ENCODE peak calls at places on chromosomes 5 and 9, in ten cellular contexts. F is AG04449, C is mucosa of descending colon, J is HCT116, U is cardiac muscle cell, O is fibroblast of villous mesenchyme, D is transverse colon, E is NB4, L is pancreas, N is ascending aorta. M is an unnamed sample.

GRCh38 chr9:134484479-134484878 is 157.1 kb upstream of the COL5A1 start:
- DNase-seq in F (no peak), C (no peak), J (no peak), U (no peak), O (no peak), D (no peak), E (no peak), L (no peak), N (no peak), M (no peak)

GRCh38 chr5:51521583-51521982 is 138.3 kb downstream of the ISL1 start:
- DNase-seq in F (no peak), C (no peak), J (no peak), U (peak), O (no peak), D (no peak), E (no peak), L (no peak), N (no peak), M (no peak)

GRCh38 chr5:133440467-133441115 is 171.8 kb downstream of the FSTL4 start:
- DNase-seq in F (no peak), C (no peak), J (no peak), U (no peak), O (no peak), D (no peak), E (no peak), L (no peak), N (no peak), M (no peak)

GRCh38 chr5:179309751-179310320 is 35.4 kb downstream of the ADAMTS2 start:
- DNase-seq in F (no peak), C (peak), J (no peak), U (no peak), O (no peak), D (no peak), E (no peak), L (peak), N (no peak), M (no peak)

GRCh38 chr5:112886975-112887374 is 25.9 kb downstream of the SRP19 start:
- DNase-seq in F (no peak), C (no peak), J (no peak), U (no peak), O (no peak), D (no peak), E (no peak), L (no peak), N (no peak), M (no peak)

GRCh38 chr9:130936285-130937117 is 2.5 kb downstream of the FIBCD1 start:
- DNase-seq in F (peak), C (no peak), J (no peak), U (peak), O (peak), D (peak), E (peak), L (no peak), N (peak), M (peak)

GRCh38 chr5:122126177-122126701 is 3.1 kb upstream of the ZNF474 start:
- DNase-seq in F (no peak), C (no peak), J (no peak), U (no peak), O (peak), D (no peak), E (no peak), L (no peak), N (no peak), M (peak)

GRCh38 chr9:114176601-114177295 is 21.4 kb downstream of the COL27A1 start:
- DNase-seq in F (no peak), C (peak), J (no peak), U (no peak), O (peak), D (no peak), E (peak), L (no peak), N (no peak), M (no peak)

GRCh38 chr9:29393064-29393463 is 1819.8 kb upstream of the C9orf72 start:
- DNase-seq in F (no peak), C (no peak), J (no peak), U (no peak), O (peak), D (no peak), E (no peak), L (no peak), N (no peak), M (no peak)

GRCh38 chr5:154039458-154039829 is 677 bp downstream of the MFAP3 start:
- DNase-seq in F (no peak), C (no peak), J (no peak), U (no peak), O (no peak), D (no peak), E (no peak), L (no peak), N (no peak), M (no peak)

GRCh38 chr5:61330341-61330878 is 1.6 kb upstream of the ZSWIM6 start:
- DNase-seq in F (no peak), C (peak), J (no peak), U (no peak), O (peak), D (peak), E (peak), L (peak), N (peak), M (peak)

GRCh38 chr5:151721812-151722391 is 35.2 kb upstream of the SPARC start:
- DNase-seq in F (no peak), C (no peak), J (no peak), U (no peak), O (no peak), D (no peak), E (no peak), L (no peak), N (no peak), M (no peak)

GRCh38 chr9:21160178-21160577 is 6.3 kb downstream of the IFNA21 start:
- DNase-seq in F (no peak), C (no peak), J (no peak), U (no peak), O (peak), D (no peak), E (peak), L (no peak), N (no peak), M (no peak)

GRCh38 chr5:171365351-171365750 is 22.3 kb upstream of the NPM1 start:
- DNase-seq in F (no peak), C (no peak), J (no peak), U (peak), O (peak), D (no peak), E (peak), L (no peak), N (no peak), M (no peak)

GRCh38 chr5:57102905-57103255 is 71.0 kb upstream of the GPBP1 start:
- DNase-seq in F (no peak), C (no peak), J (no peak), U (no peak), O (no peak), D (no peak), E (no peak), L (no peak), N (no peak), M (no peak)

GRCh38 chr5:176578391-176578808 is 29.3 kb downstream of the CDHR2 start:
- DNase-seq in F (no peak), C (peak), J (peak), U (peak), O (peak), D (peak), E (peak), L (peak), N (no peak), M (peak)

GRCh38 chr5:65925094-65925600 is 1.2 kb upstream of the ERBIN start:
- DNase-seq in F (no peak), C (peak), J (no peak), U (peak), O (peak), D (peak), E (peak), L (peak), N (peak), M (peak)

GRCh38 chr5:151811593-151812321 is 40.0 kb downstream of the G3BP1 start:
- DNase-seq in F (no peak), C (no peak), J (no peak), U (no peak), O (peak), D (no peak), E (no peak), L (no peak), N (no peak), M (peak)

GRCh38 chr5:157253547-157253946 is 12.4 kb upstream of the CYFIP2 start:
- DNase-seq in F (no peak), C (no peak), J (peak), U (peak), O (peak), D (peak), E (peak), L (no peak), N (no peak), M (peak)

GRCh38 chr9:137474271-137474670 is 15.1 kb upstream of the NSMF start:
- DNase-seq in F (no peak), C (peak), J (no peak), U (no peak), O (no peak), D (no peak), E (no peak), L (peak), N (no peak), M (no peak)

GRCh38 chr5:116242363-116242762 is 157.5 kb downstream of the COMMD10 start:
- DNase-seq in F (no peak), C (no peak), J (no peak), U (no peak), O (peak), D (no peak), E (no peak), L (no peak), N (no peak), M (peak)

GRCh38 chr5:6950872-6951271 is 237.6 kb downstream of the TENT4A start:
- DNase-seq in F (no peak), C (no peak), J (no peak), U (no peak), O (no peak), D (no peak), E (no peak), L (no peak), N (no peak), M (no peak)

GRCh38 chr5:160356550-160357347 is 13.7 kb downstream of the C1QTNF2 start:
- DNase-seq in F (no peak), C (no peak), J (no peak), U (no peak), O (no peak), D (no peak), E (no peak), L (no peak), N (peak), M (no peak)
- H3K4me3 ChIP-seq in F (no peak), C (no peak), J (no peak), U (no peak), O (no peak), D (no peak), E (no peak), L (no peak), N (no peak), M (no peak)

GRCh38 chr5:81212211-81212687 is 20.9 kb upstream of the CKMT2 start:
- DNase-seq in F (no peak), C (no peak), J (no peak), U (no peak), O (no peak), D (no peak), E (no peak), L (peak), N (no peak), M (no peak)
- TF ChIP-seq CTCF in F (no peak), C (no peak), J (no peak), U (no peak), O (no peak), D (no peak), E (no peak), L (no peak), N (no peak), M (no peak)

DNA sequence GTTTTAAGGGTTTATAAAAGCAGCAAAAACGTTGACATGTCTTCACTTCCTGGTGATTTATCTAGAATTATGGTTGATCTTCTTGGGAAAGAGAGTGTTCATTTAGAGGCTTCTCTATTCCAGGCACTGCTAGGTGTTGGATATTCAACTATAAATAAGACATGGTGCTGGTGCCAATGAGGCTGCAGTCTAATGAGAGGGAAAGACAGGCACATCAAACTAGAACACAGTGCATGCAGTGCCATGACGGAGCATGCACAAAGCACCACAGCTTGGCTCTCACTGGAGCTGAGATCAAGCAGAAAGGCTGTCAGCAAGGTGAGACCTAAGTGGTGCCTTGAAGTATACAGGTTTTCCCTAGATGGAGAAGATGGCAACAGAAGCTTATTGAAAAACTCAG is 126.5 kb downstream of the RMI1 start:
- DNase-seq in F (no peak), C (no peak), J (no peak), U (no peak), O (no peak), D (no peak), E (no peak), L (no peak), N (no peak), M (no peak)
- H3K4me3 ChIP-seq in F (no peak), C (no peak), J (no peak), U (no peak), O (no peak), D (no peak), E (no peak), L (no peak), N (no peak), M (no peak)

GRCh38 chr5:138354926-138355378 is 2.5 kb downstream of the KDM3B start:
- DNase-seq in F (peak), C (no peak), J (no peak), U (peak), O (peak), D (no peak), E (peak), L (no peak), N (no peak), M (peak)
- TF ChIP-seq CTCF in F (no peak), C (no peak), J (no peak), U (no peak), O (no peak), D (no peak), E (peak), L (no peak), N (no peak), M (peak)

DNA sequence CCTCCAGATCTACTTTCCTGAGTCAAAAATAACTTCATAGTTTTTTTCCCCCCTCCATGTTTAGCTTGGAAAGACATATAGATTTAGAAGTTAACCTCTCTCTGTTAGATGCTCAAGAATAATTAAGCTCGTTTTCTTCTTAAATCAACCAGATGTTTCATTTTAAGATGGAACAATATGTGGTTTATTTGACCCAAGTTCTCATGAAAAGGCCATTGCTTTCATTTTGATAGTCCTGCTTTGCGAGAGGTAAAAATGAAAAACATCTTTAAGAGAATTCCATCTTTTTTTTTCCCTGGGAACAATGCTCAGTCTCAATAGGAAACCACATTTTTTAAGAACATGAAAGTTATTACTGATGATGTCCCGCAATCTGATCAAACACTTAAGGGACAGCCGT is 27.8 kb upstream of the GAS1 start:
- DNase-seq in F (no peak), C (no peak), J (no peak), U (no peak), O (no peak), D (no peak), E (no peak), L (no peak), N (no peak), M (peak)
- H3K4me3 ChIP-seq in F (no peak), C (no peak), J (no peak), U (no peak), O (no peak), D (no peak), E (no peak), L (no peak), N (no peak), M (no peak)

DNA sequence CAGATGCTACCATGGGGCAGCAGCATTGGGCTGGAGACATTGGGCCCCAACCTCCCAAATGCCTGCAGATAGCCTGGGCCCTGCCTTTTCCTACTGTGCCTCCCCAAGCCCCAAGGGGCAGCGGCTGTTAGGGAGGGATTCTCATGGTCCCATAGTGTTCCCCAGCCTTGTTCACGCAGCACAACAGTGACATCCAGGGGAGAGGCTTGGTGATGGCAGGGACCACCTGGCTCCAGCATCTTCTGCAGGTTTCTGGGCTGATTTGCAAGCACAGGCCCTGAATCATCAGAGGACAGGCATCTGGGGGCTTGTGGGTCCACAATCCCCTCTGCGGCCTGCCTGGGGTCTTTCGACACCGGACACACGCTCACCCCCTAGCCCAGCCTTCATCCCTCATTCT is 354.6 kb downstream of the SLIT3 start:
- DNase-seq in F (no peak), C (no peak), J (no peak), U (peak), O (no peak), D (no peak), E (peak), L (no peak), N (peak), M (no peak)
- TF ChIP-seq CTCF in F (peak), C (no peak), J (peak), U (peak), O (peak), D (no peak), E (no peak), L (no peak), N (no peak), M (peak)

GRCh38 chr9:126329476-126330275 is 3.0 kb downstream of the MVB12B start:
- DNase-seq in F (no peak), C (no peak), J (no peak), U (no peak), O (no peak), D (peak), E (peak), L (no peak), N (no peak), M (no peak)

GRCh38 chr9:126327016-126327749 is 554 bp downstream of the MVB12B start:
- DNase-seq in F (no peak), C (peak), J (no peak), U (no peak), O (no peak), D (no peak), E (no peak), L (peak), N (no peak), M (no peak)

GRCh38 chr9:126326228-126327015 is at the start of gene MVB12B:
- DNase-seq in F (no peak), C (peak), J (no peak), U (peak), O (peak), D (peak), E (peak), L (peak), N (no peak), M (peak)

GRCh38 chr9:126327750-126328120 is 1.1 kb downstream of the MVB12B start:
- DNase-seq in F (no peak), C (no peak), J (no peak), U (no peak), O (no peak), D (no peak), E (peak), L (no peak), N (no peak), M (no peak)

GRCh38 chr9:126328415-126328814 is 1.8 kb downstream of the MVB12B start:
- DNase-seq in F (no peak), C (no peak), J (no peak), U (no peak), O (no peak), D (no peak), E (peak), L (no peak), N (no peak), M (no peak)
- H3K4me3 ChIP-seq in F (no peak), C (no peak), J (no peak), U (no peak), O (no peak), D (peak), E (peak), L (no peak), N (peak), M (no peak)

M was measured in AG10803.